ENCODE peak calls at places on chromosomes 16 and 17, in ten cellular contexts. I, F, D, C, H, P, G, R, X and J are unnamed samples. For H3K9me3 and H3K4me1, the result is how much of the 10 kb centered on the place peaks cover.

GRCh38 chr16:66240088-66240487 is 126.4 kb upstream of the CDH5 start:
- DNase-seq in I (no peak), F (no peak), D (no peak), C (no peak), H (no peak), P (no peak), G (no peak), R (no peak), X (no peak), J (no peak)

GRCh38 chr17:56833812-56834379 is at the start of the genes C17orf67 and DGKE:
- DNase-seq in I (peak), F (peak), D (peak), C (peak), H (peak), P (peak), G (peak), R (peak), X (peak), J (peak)

GRCh38 chr16:85104821-85105391 is 7.4 kb downstream of the CIBAR2 start:
- DNase-seq in I (no peak), F (no peak), D (no peak), C (no peak), H (no peak), P (no peak), G (no peak), R (no peak), X (no peak), J (no peak)

GRCh38 chr17:78355701-78356100 is 4.2 kb downstream of the SOCS3 start:
- DNase-seq in I (no peak), F (no peak), D (no peak), C (no peak), H (no peak), P (no peak), G (no peak), R (peak), X (no peak), J (no peak)

GRCh38 chr16:49876716-49877129 is 20.8 kb upstream of the ZNF423 start:
- DNase-seq in I (peak), F (peak), D (peak), C (peak), H (peak), P (peak), G (peak), R (peak), X (peak), J (peak)

GRCh38 chr16:27436065-27436464 is 34.1 kb downstream of the IL21R start:
- DNase-seq in I (no peak), F (no peak), D (no peak), C (no peak), H (peak), P (no peak), G (no peak), R (no peak), X (no peak), J (no peak)

GRCh38 chr16:24535827-24536226 is 3.5 kb upstream of the RBBP6 start:
- DNase-seq in I (peak), F (no peak), D (no peak), C (peak), H (no peak), P (no peak), G (no peak), R (no peak), X (no peak), J (no peak)

GRCh38 chr17:82787081-82787848 is 35.4 kb downstream of the TBCD start:
- DNase-seq in I (no peak), F (no peak), D (no peak), C (peak), H (no peak), P (no peak), G (no peak), R (no peak), X (no peak), J (peak)

GRCh38 chr17:1039511-1040215 is 42.7 kb downstream of the TIMM22 start:
- DNase-seq in I (no peak), F (peak), D (no peak), C (no peak), H (no peak), P (no peak), G (no peak), R (peak), X (no peak), J (peak)

GRCh38 chr16:51939371-51940005 is 607.5 kb downstream of the TOX3 start:
- DNase-seq in I (no peak), F (no peak), D (no peak), C (no peak), H (no peak), P (no peak), G (peak), R (no peak), X (no peak), J (no peak)

GRCh38 chr16:57299009-57299718 is 14.7 kb upstream of the PLLP start:
- DNase-seq in I (no peak), F (peak), D (no peak), C (peak), H (no peak), P (no peak), G (peak), R (no peak), X (peak), J (no peak)

GRCh38 chr17:9360610-9361571 is 214.7 kb downstream of the STX8 start:
- DNase-seq in I (no peak), F (peak), D (peak), C (peak), H (peak), P (no peak), G (no peak), R (no peak), X (peak), J (no peak)

GRCh38 chr17:57384219-57384618 is 127.9 kb downstream of the MSI2 start:
- DNase-seq in I (no peak), F (no peak), D (no peak), C (no peak), H (no peak), P (no peak), G (no peak), R (no peak), X (no peak), J (no peak)

GRCh38 chr17:80377798-80378197 is 37.2 kb upstream of the ENDOV start:
- DNase-seq in I (no peak), F (no peak), D (no peak), C (no peak), H (no peak), P (no peak), G (no peak), R (no peak), X (no peak), J (no peak)

GRCh38 chr17:81442791-81443190 is 47.5 kb downstream of the BAHCC1 start:
- DNase-seq in I (no peak), F (no peak), D (no peak), C (no peak), H (no peak), P (no peak), G (no peak), R (no peak), X (no peak), J (no peak)

GRCh38 chr17:78762007-78762406 is 20.1 kb downstream of the CYTH1 start:
- DNase-seq in I (no peak), F (no peak), D (no peak), C (peak), H (no peak), P (no peak), G (no peak), R (no peak), X (no peak), J (no peak)

GRCh38 chr16:58661199-58661830 is 23.3 kb downstream of the SLC38A7 start:
- DNase-seq in I (peak), F (peak), D (peak), C (peak), H (no peak), P (peak), G (peak), R (no peak), X (peak), J (peak)

GRCh38 chr17:17144061-17144460 is 62.1 kb downstream of the PLD6 start:
- DNase-seq in I (no peak), F (no peak), D (no peak), C (no peak), H (no peak), P (no peak), G (no peak), R (no peak), X (no peak), J (peak)

GRCh38 chr17:63421681-63422645 is 24.1 kb downstream of the CYB561 start:
- DNase-seq in I (no peak), F (no peak), D (no peak), C (no peak), H (no peak), P (no peak), G (no peak), R (no peak), X (no peak), J (no peak)

GRCh38 chr16:50136399-50136798 is 16.7 kb upstream of the TENT4B start:
- DNase-seq in I (peak), F (no peak), D (no peak), C (no peak), H (no peak), P (no peak), G (no peak), R (no peak), X (no peak), J (no peak)

GRCh38 chr16:57485091-57485915 is 990 bp downstream of the DOK4 start:
- DNase-seq in I (no peak), F (peak), D (no peak), C (peak), H (peak), P (no peak), G (no peak), R (no peak), X (no peak), J (peak)

GRCh38 chr16:1260101-1260670 is 4.3 kb downstream of the TPSD1 start:
- DNase-seq in I (no peak), F (no peak), D (no peak), C (no peak), H (no peak), P (no peak), G (no peak), R (no peak), X (no peak), J (peak)

GRCh38 chr16:57115504-57116182 is 23.3 kb downstream of the CPNE2 start:
- DNase-seq in I (no peak), F (peak), D (no peak), C (no peak), H (peak), P (no peak), G (peak), R (peak), X (no peak), J (peak)

GRCh38 chr16:11783319-11784047 is 13.6 kb downstream of the ZC3H7A start:
- DNase-seq in I (peak), F (no peak), D (no peak), C (peak), H (no peak), P (no peak), G (no peak), R (no peak), X (no peak), J (no peak)

DNA sequence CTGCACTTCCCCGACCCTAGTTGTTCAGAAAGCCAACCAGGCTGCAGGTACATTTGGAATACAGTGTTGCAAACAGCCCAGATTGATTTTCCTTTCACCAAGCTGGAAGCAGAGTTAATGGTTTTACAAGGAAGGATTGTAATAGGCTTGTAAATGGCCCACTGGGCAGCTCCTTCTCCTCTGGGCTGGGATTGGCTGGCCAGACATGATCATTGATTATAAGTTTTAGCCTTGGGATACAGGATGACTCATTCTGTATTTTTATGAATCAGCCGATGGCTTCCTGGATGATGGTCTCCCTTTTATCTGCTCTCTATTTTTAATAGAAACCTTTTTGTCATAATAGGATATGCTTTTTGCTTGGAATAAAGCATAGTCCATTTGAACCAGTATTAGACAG is 2.6 kb downstream of the VAT1L start:
- DNase-seq in I (peak), F (no peak), D (no peak), C (no peak), H (no peak), P (no peak), G (no peak), R (no peak), X (no peak), J (no peak)
- H3K4me3 ChIP-seq in I (no peak), F (no peak), D (no peak), C (no peak), H (no peak), P (no peak), G (no peak), R (no peak), X (no peak), J (no peak)

GRCh38 chr16:35572186-35572585 is 2112.8 kb downstream of the TP53TG3F start:
- DNase-seq in I (no peak), F (no peak), D (no peak), C (no peak), H (no peak), P (no peak), G (no peak), R (no peak), X (no peak), J (no peak)
- H3K9me3 ChIP-seq in I (under half), F (half or more), D (under half), C (under half), H (under half), P (half or more), G (under half), R (under half), X (under half), J (under half)

DNA sequence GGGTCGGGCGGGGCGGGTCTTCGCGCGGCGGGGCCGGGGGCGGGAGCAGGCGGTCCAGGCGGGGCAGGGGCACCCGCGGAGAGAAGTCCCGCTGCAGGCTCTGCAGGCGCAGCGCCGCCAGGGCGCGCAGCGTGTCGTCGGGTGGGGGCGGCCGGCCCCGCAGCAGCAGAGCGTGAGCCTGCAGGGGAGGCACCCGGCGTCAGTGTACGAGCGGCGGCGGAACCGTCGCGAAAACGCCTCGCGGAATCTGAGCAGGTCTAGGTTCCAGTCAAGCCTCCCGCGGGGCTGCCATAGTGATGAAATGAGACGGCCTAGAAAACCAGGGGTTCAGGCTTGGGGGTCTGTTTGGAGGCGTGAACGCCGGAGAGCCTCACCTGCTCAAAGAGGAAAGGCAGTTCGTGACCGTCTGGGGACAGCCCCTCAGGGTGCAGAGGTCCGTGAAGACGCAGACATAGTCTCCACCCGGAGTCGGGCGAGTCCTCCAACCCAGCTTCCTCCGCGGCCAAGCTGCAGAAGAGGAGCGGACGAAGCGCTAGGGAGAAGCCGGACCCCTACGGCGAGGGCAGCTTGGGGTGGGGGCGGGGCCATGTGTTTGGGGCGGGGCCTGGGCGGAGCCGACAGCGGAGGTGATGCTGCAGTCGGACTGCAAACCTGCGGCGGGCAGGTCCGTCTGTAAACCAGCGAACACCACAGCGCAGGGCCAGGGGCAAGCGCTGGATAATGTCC is 6.4 kb downstream of the PLEKHH3 start:
- DNase-seq in I (no peak), F (no peak), D (no peak), C (no peak), H (no peak), P (no peak), G (peak), R (no peak), X (no peak), J (no peak)
- H3K4me1 ChIP-seq in I (under half), F (under half), D (under half), C (under half), H (under half), P (under half), G (under half), R (half or more), X (half or more), J (under half)

GRCh38 chr16:9042943-9043680 is 48.3 kb upstream of the HAPSTR1 start:
- DNase-seq in I (no peak), F (no peak), D (no peak), C (peak), H (no peak), P (no peak), G (no peak), R (no peak), X (no peak), J (no peak)
- H3K4me3 ChIP-seq in I (no peak), F (no peak), D (no peak), C (peak), H (no peak), P (no peak), G (no peak), R (no peak), X (no peak), J (no peak)